ENCODE peak calls at places on chromosomes 13 and 19, in ten cellular contexts. One of them, this sample, is unnamed.
A peak's percentile ranks its signal among the peaks of the same experiment; 100 is the strongest.

GRCh38 chr13:76707360-76707759 is 178.8 kb downstream of the KCTD12 start:
- DNase-seq in fibroblast of pulmonary artery: peak; percentile 63
- DNase-seq in psoas muscle: no peak
- DNase-seq in thoracic aorta: no peak
- DNase-seq in tibial artery: no peak
- DNase-seq in body of pancreas: no peak
- DNase-seq in IMR-90: peak; percentile 78
- DNase-seq in lower lobe of right lung: no peak
- DNase-seq in heart right ventricle: no peak
- DNase-seq in BJ: no peak
- DNase-seq in this sample: no peak

GRCh38 chr13:44079413-44080205 is 199.9 kb downstream of the LACC1 start:
- DNase-seq in fibroblast of pulmonary artery: no peak
- DNase-seq in psoas muscle: no peak
- DNase-seq in thoracic aorta: no peak
- DNase-seq in tibial artery: no peak
- DNase-seq in body of pancreas: no peak
- DNase-seq in IMR-90: no peak
- DNase-seq in lower lobe of right lung: no peak
- DNase-seq in heart right ventricle: no peak
- DNase-seq in BJ: no peak
- DNase-seq in this sample: no peak

GRCh38 chr13:51995677-51996551 is 15.3 kb downstream of the ATP7B start:
- DNase-seq in fibroblast of pulmonary artery: peak; percentile 67
- DNase-seq in psoas muscle: no peak
- DNase-seq in thoracic aorta: no peak
- DNase-seq in tibial artery: no peak
- DNase-seq in body of pancreas: peak; percentile 85
- DNase-seq in IMR-90: no peak
- DNase-seq in lower lobe of right lung: no peak
- DNase-seq in heart right ventricle: peak; percentile 23
- DNase-seq in BJ: no peak
- DNase-seq in this sample: peak; percentile 37

GRCh38 chr13:112733661-112734379 is 44.0 kb downstream of the ATP11A start:
- DNase-seq in fibroblast of pulmonary artery: no peak
- DNase-seq in psoas muscle: no peak
- DNase-seq in thoracic aorta: no peak
- DNase-seq in tibial artery: no peak
- DNase-seq in body of pancreas: no peak
- DNase-seq in IMR-90: no peak
- DNase-seq in lower lobe of right lung: no peak
- DNase-seq in heart right ventricle: no peak
- DNase-seq in BJ: no peak
- DNase-seq in this sample: no peak

GRCh38 chr19:418761-419632 is 10.1 kb upstream of the C2CD4C start:
- DNase-seq in fibroblast of pulmonary artery: no peak
- DNase-seq in psoas muscle: no peak
- DNase-seq in thoracic aorta: no peak
- DNase-seq in tibial artery: no peak
- DNase-seq in body of pancreas: no peak
- DNase-seq in IMR-90: no peak
- DNase-seq in lower lobe of right lung: peak; percentile 40
- DNase-seq in heart right ventricle: no peak
- DNase-seq in BJ: no peak
- DNase-seq in this sample: no peak

GRCh38 chr13:78589206-78589605 is 14.1 kb downstream of the POU4F1 start:
- DNase-seq in fibroblast of pulmonary artery: peak; percentile 45
- DNase-seq in psoas muscle: no peak
- DNase-seq in thoracic aorta: no peak
- DNase-seq in tibial artery: no peak
- DNase-seq in body of pancreas: no peak
- DNase-seq in IMR-90: peak; percentile 9
- DNase-seq in lower lobe of right lung: no peak
- DNase-seq in heart right ventricle: no peak
- DNase-seq in BJ: no peak
- DNase-seq in this sample: peak; percentile 26

GRCh38 chr19:41219924-41220567 is 1.0 kb downstream of the AXL start:
- DNase-seq in fibroblast of pulmonary artery: peak; percentile 64
- DNase-seq in psoas muscle: peak; percentile 56
- DNase-seq in thoracic aorta: peak; percentile 49
- DNase-seq in tibial artery: peak; percentile 67
- DNase-seq in body of pancreas: peak; percentile 32
- DNase-seq in IMR-90: peak; percentile 67
- DNase-seq in lower lobe of right lung: no peak
- DNase-seq in heart right ventricle: peak; percentile 59
- DNase-seq in BJ: no peak
- DNase-seq in this sample: peak; percentile 14

GRCh38 chr13:50130686-50131051 is 115.4 kb downstream of the KCNRG start:
- DNase-seq in fibroblast of pulmonary artery: peak; percentile 69
- DNase-seq in psoas muscle: no peak
- DNase-seq in thoracic aorta: no peak
- DNase-seq in tibial artery: peak; percentile 45
- DNase-seq in body of pancreas: no peak
- DNase-seq in IMR-90: peak; percentile 47
- DNase-seq in lower lobe of right lung: peak; percentile 66
- DNase-seq in heart right ventricle: peak; percentile 36
- DNase-seq in BJ: no peak
- DNase-seq in this sample: no peak

GRCh38 chr19:35533822-35534521 is 716 bp downstream of the GAPDHS start:
- DNase-seq in fibroblast of pulmonary artery: peak; percentile 25
- DNase-seq in psoas muscle: no peak
- DNase-seq in thoracic aorta: no peak
- DNase-seq in tibial artery: no peak
- DNase-seq in body of pancreas: peak; percentile 46
- DNase-seq in IMR-90: peak; percentile 57
- DNase-seq in lower lobe of right lung: peak; percentile 72
- DNase-seq in heart right ventricle: no peak
- DNase-seq in BJ: no peak
- DNase-seq in this sample: no peak

GRCh38 chr19:35529241-35530218 is 1.4 kb upstream of the SBSN start:
- DNase-seq in fibroblast of pulmonary artery: no peak
- DNase-seq in psoas muscle: no peak
- DNase-seq in thoracic aorta: no peak
- DNase-seq in tibial artery: no peak
- DNase-seq in body of pancreas: no peak
- DNase-seq in IMR-90: no peak
- DNase-seq in lower lobe of right lung: no peak
- DNase-seq in heart right ventricle: no peak
- DNase-seq in BJ: no peak
- DNase-seq in this sample: no peak

GRCh38 chr19:35531291-35531690 is 2.0 kb upstream of the GAPDHS start:
- DNase-seq in fibroblast of pulmonary artery: no peak
- DNase-seq in psoas muscle: no peak
- DNase-seq in thoracic aorta: no peak
- DNase-seq in tibial artery: no peak
- DNase-seq in body of pancreas: no peak
- DNase-seq in IMR-90: no peak
- DNase-seq in lower lobe of right lung: no peak
- DNase-seq in heart right ventricle: no peak
- DNase-seq in BJ: no peak
- DNase-seq in this sample: no peak

GRCh38 chr19:35534803-35535480 is 1.7 kb downstream of the GAPDHS start:
- DNase-seq in fibroblast of pulmonary artery: no peak
- DNase-seq in psoas muscle: no peak
- DNase-seq in thoracic aorta: no peak
- DNase-seq in tibial artery: no peak
- DNase-seq in body of pancreas: no peak
- DNase-seq in IMR-90: no peak
- DNase-seq in lower lobe of right lung: no peak
- DNase-seq in heart right ventricle: no peak
- DNase-seq in BJ: no peak
- DNase-seq in this sample: no peak

DNA sequence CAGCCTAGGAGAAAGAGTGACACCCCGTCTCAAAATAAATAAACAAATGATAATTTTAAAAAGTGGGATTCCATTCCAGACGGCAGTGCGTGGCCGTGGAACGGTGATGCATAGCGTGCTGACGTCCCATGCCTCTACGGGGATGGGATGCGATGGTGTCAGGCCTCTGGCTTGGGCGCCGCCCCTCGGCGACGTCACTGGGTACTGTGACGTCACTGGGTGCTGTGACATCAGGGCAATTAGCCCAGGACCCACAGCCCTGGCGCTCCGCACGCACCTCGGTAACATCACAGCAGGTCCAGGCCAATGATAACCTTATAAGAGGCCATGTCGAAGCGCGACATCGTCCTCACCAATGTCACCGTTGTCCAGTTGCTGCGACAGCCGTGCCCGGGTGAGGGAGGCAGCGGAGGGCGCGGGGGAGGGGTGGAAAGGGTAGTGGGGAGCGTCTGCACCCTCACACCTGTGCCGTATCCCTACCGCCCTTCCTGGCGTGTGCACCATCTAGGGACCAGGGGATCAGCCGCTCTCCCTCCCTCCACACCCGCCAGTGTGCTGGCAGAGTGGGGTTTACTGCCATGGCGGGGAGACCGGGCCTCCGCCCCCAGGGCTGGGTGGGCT is at the start of gene GAPDHS:
- DNase-seq in fibroblast of pulmonary artery: no peak
- DNase-seq in psoas muscle: no peak
- DNase-seq in thoracic aorta: no peak
- DNase-seq in tibial artery: no peak
- DNase-seq in body of pancreas: no peak
- DNase-seq in IMR-90: peak; percentile 43
- DNase-seq in lower lobe of right lung: no peak
- DNase-seq in heart right ventricle: no peak
- DNase-seq in BJ: no peak
- DNase-seq in this sample: no peak
- H3K4me3 ChIP-seq in fibroblast of pulmonary artery: no peak within 1 kb of the TSS
- H3K4me3 ChIP-seq in psoas muscle: no peak within 1 kb of the TSS
- H3K4me3 ChIP-seq in thoracic aorta: no peak within 1 kb of the TSS
- H3K4me3 ChIP-seq in tibial artery: no peak within 1 kb of the TSS
- H3K4me3 ChIP-seq in body of pancreas: no peak within 1 kb of the TSS
- H3K4me3 ChIP-seq in IMR-90: no peak within 1 kb of the TSS
- H3K4me3 ChIP-seq in lower lobe of right lung: no peak within 1 kb of the TSS
- H3K4me3 ChIP-seq in heart right ventricle: no peak within 1 kb of the TSS
- H3K4me3 ChIP-seq in BJ: no peak within 1 kb of the TSS
- H3K4me3 ChIP-seq in this sample: no peak within 1 kb of the TSS

GRCh38 chr19:5563941-5564612 is 3.7 kb downstream of the TINCR start:
- DNase-seq in fibroblast of pulmonary artery: peak; percentile 23
- DNase-seq in psoas muscle: no peak
- DNase-seq in thoracic aorta: no peak
- DNase-seq in tibial artery: no peak
- DNase-seq in body of pancreas: no peak
- DNase-seq in IMR-90: peak; percentile 37
- DNase-seq in lower lobe of right lung: no peak
- DNase-seq in heart right ventricle: no peak
- DNase-seq in BJ: peak; percentile 23
- DNase-seq in this sample: peak; percentile 77

GRCh38 chr19:5564930-5565329 is 2.8 kb downstream of the TINCR start:
- DNase-seq in fibroblast of pulmonary artery: no peak
- DNase-seq in psoas muscle: no peak
- DNase-seq in thoracic aorta: no peak
- DNase-seq in tibial artery: no peak
- DNase-seq in body of pancreas: no peak
- DNase-seq in IMR-90: no peak
- DNase-seq in lower lobe of right lung: no peak
- DNase-seq in heart right ventricle: no peak
- DNase-seq in BJ: no peak
- DNase-seq in this sample: no peak

GRCh38 chr19:5571777-5572176 is 4.0 kb upstream of the TINCR start:
- DNase-seq in fibroblast of pulmonary artery: no peak
- DNase-seq in psoas muscle: no peak
- DNase-seq in thoracic aorta: no peak
- DNase-seq in tibial artery: no peak
- DNase-seq in body of pancreas: no peak
- DNase-seq in IMR-90: no peak
- DNase-seq in lower lobe of right lung: no peak
- DNase-seq in heart right ventricle: no peak
- DNase-seq in BJ: no peak
- DNase-seq in this sample: no peak

GRCh38 chr19:5567971-5568407 is 236 bp upstream of the TINCR start:
- DNase-seq in fibroblast of pulmonary artery: no peak
- DNase-seq in psoas muscle: no peak
- DNase-seq in thoracic aorta: no peak
- DNase-seq in tibial artery: no peak
- DNase-seq in body of pancreas: no peak
- DNase-seq in IMR-90: no peak
- DNase-seq in lower lobe of right lung: no peak
- DNase-seq in heart right ventricle: no peak
- DNase-seq in BJ: no peak
- DNase-seq in this sample: no peak

GRCh38 chr19:5567360-5567970 is at the start of gene TINCR:
- DNase-seq in fibroblast of pulmonary artery: no peak
- DNase-seq in psoas muscle: no peak
- DNase-seq in thoracic aorta: no peak
- DNase-seq in tibial artery: no peak
- DNase-seq in body of pancreas: no peak
- DNase-seq in IMR-90: no peak
- DNase-seq in lower lobe of right lung: no peak
- DNase-seq in heart right ventricle: no peak
- DNase-seq in BJ: no peak
- DNase-seq in this sample: no peak
- H3K4me3 ChIP-seq in fibroblast of pulmonary artery: no peak within 1 kb of the TSS
- H3K4me3 ChIP-seq in psoas muscle: no peak within 1 kb of the TSS
- H3K4me3 ChIP-seq in thoracic aorta: no peak within 1 kb of the TSS
- H3K4me3 ChIP-seq in tibial artery: no peak within 1 kb of the TSS
- H3K4me3 ChIP-seq in body of pancreas: no peak within 1 kb of the TSS
- H3K4me3 ChIP-seq in IMR-90: peak within 1 kb of the TSS; percentile 16
- H3K4me3 ChIP-seq in lower lobe of right lung: peak within 1 kb of the TSS; percentile 32
- H3K4me3 ChIP-seq in heart right ventricle: no peak within 1 kb of the TSS
- H3K4me3 ChIP-seq in BJ: peak within 1 kb of the TSS; percentile 27
- H3K4me3 ChIP-seq in this sample: peak within 1 kb of the TSS; percentile 62

GRCh38 chr19:48714759-48715261 is 4.7 kb downstream of the MAMSTR start:
- DNase-seq in fibroblast of pulmonary artery: no peak
- DNase-seq in psoas muscle: no peak
- DNase-seq in thoracic aorta: no peak
- DNase-seq in tibial artery: no peak
- DNase-seq in body of pancreas: no peak
- DNase-seq in IMR-90: no peak
- DNase-seq in lower lobe of right lung: no peak
- DNase-seq in heart right ventricle: no peak
- DNase-seq in BJ: no peak
- DNase-seq in this sample: no peak

GRCh38 chr19:48715681-48716171 is 3.8 kb downstream of the MAMSTR start:
- DNase-seq in fibroblast of pulmonary artery: no peak
- DNase-seq in psoas muscle: no peak
- DNase-seq in thoracic aorta: no peak
- DNase-seq in tibial artery: no peak
- DNase-seq in body of pancreas: no peak
- DNase-seq in IMR-90: no peak
- DNase-seq in lower lobe of right lung: no peak
- DNase-seq in heart right ventricle: no peak
- DNase-seq in BJ: peak; percentile 14
- DNase-seq in this sample: no peak

GRCh38 chr19:48715276-48715675 is 4.2 kb downstream of the MAMSTR start:
- DNase-seq in fibroblast of pulmonary artery: no peak
- DNase-seq in psoas muscle: no peak
- DNase-seq in thoracic aorta: no peak
- DNase-seq in tibial artery: no peak
- DNase-seq in body of pancreas: no peak
- DNase-seq in IMR-90: no peak
- DNase-seq in lower lobe of right lung: peak; percentile 49
- DNase-seq in heart right ventricle: peak; percentile 32
- DNase-seq in BJ: no peak
- DNase-seq in this sample: no peak

GRCh38 chr19:48718711-48719231 is 754 bp downstream of the MAMSTR start:
- DNase-seq in fibroblast of pulmonary artery: no peak
- DNase-seq in psoas muscle: no peak
- DNase-seq in thoracic aorta: no peak
- DNase-seq in tibial artery: no peak
- DNase-seq in body of pancreas: no peak
- DNase-seq in IMR-90: no peak
- DNase-seq in lower lobe of right lung: no peak
- DNase-seq in heart right ventricle: peak; percentile 33
- DNase-seq in BJ: no peak
- DNase-seq in this sample: no peak

GRCh38 chr19:48717059-48717395 is 2.5 kb downstream of the MAMSTR start:
- DNase-seq in fibroblast of pulmonary artery: no peak
- DNase-seq in psoas muscle: no peak
- DNase-seq in thoracic aorta: no peak
- DNase-seq in tibial artery: no peak
- DNase-seq in body of pancreas: no peak
- DNase-seq in IMR-90: peak; percentile 52
- DNase-seq in lower lobe of right lung: no peak
- DNase-seq in heart right ventricle: no peak
- DNase-seq in BJ: no peak
- DNase-seq in this sample: no peak
- H3K4me3 ChIP-seq in fibroblast of pulmonary artery: peak overlapping the region; percentile 17
- H3K4me3 ChIP-seq in psoas muscle: peak overlapping the region; percentile 78
- H3K4me3 ChIP-seq in thoracic aorta: peak overlapping the region; percentile 58
- H3K4me3 ChIP-seq in tibial artery: peak overlapping the region; percentile 49
- H3K4me3 ChIP-seq in body of pancreas: no peak overlapping the region
- H3K4me3 ChIP-seq in IMR-90: peak overlapping the region; percentile 2
- H3K4me3 ChIP-seq in lower lobe of right lung: peak overlapping the region; percentile 38
- H3K4me3 ChIP-seq in heart right ventricle: peak overlapping the region; percentile 26
- H3K4me3 ChIP-seq in BJ: peak overlapping the region; percentile 22
- H3K4me3 ChIP-seq in this sample: no peak overlapping the region

DNA sequence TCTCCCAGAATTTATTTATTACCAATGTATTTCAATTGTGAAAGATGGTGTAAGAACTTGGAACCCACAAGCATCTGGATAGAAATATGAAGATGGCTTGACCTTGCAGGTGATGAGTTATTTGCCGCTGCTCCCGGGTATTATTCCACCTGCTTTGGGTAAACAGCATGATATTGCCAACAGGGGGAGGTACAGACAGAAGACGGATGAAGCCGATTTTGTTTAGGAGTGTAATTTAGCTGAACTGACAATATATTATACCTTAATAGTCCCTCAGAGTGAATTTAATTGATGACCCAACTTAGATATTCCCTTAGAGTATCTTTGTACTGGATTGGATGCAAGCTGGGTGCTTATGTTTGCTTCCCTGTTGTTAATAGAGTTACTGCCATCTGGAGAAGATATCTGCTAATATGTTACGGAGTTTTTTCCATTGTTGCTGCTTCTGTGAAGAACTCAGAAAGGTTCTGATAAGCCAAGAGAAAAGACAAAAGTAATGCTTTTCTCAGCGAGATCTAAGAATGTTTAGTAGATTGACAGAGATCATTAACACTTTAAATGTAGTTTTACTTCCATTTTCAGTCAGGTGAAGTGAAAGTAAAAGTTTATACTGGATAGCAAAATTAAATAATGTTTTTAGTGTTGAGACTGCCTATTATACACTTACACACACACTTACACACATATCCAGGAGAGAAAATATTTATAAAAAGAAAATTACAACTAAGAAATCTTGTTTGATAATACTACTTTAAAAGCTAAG is 2220.8 kb upstream of the PCDH20 start:
- DNase-seq in fibroblast of pulmonary artery: peak; percentile 3
- DNase-seq in psoas muscle: no peak
- DNase-seq in thoracic aorta: no peak
- DNase-seq in tibial artery: no peak
- DNase-seq in body of pancreas: no peak
- DNase-seq in IMR-90: no peak
- DNase-seq in lower lobe of right lung: no peak
- DNase-seq in heart right ventricle: no peak
- DNase-seq in BJ: no peak
- DNase-seq in this sample: no peak
- H3K4me3 ChIP-seq in fibroblast of pulmonary artery: peak overlapping the region; percentile 28
- H3K4me3 ChIP-seq in psoas muscle: peak overlapping the region; percentile 1
- H3K4me3 ChIP-seq in thoracic aorta: no peak overlapping the region
- H3K4me3 ChIP-seq in tibial artery: no peak overlapping the region
- H3K4me3 ChIP-seq in body of pancreas: no peak overlapping the region
- H3K4me3 ChIP-seq in IMR-90: no peak overlapping the region
- H3K4me3 ChIP-seq in lower lobe of right lung: peak overlapping the region; percentile 17
- H3K4me3 ChIP-seq in heart right ventricle: no peak overlapping the region
- H3K4me3 ChIP-seq in BJ: peak overlapping the region; percentile 14
- H3K4me3 ChIP-seq in this sample: peak overlapping the region; percentile 35